ENCODE peak calls at places on chromosomes 13 and 19, in six cellular contexts. F is CD8-positive, alpha-beta memory T cell; W is AG04450; H is mucosa of descending colon; E is A673; U is fibroblast of lung. O is an unnamed sample.
A peak's percentile ranks its signal among the peaks of the same experiment; 100 is the strongest.

GRCh38 chr13:36954542-36954941 is 34.5 kb upstream of the SMAD9 start:
- DNase-seq in W (no peak), U (no peak), H (no peak), E (no peak), F (no peak), O (no peak)

GRCh38 chr19:2207991-2208860 is 27.9 kb downstream of the PLEKHJ1 start:
- DNase-seq in E (peak; percentile 82), H (peak; percentile 80), W (no peak), U (peak; percentile 61), F (peak; percentile 6), O (no peak)

GRCh38 chr19:48842744-48843162 is 6.5 kb upstream of the HSD17B14 start:
- DNase-seq in U (peak; percentile 64), W (no peak), H (no peak), E (peak; percentile 70), F (peak; percentile 6), O (peak; percentile 40)

GRCh38 chr19:7113233-7113632 is 43.7 kb downstream of the ZNF557 start:
- DNase-seq in E (no peak), W (no peak), H (no peak), F (no peak), U (no peak), O (no peak)

GRCh38 chr13:70849267-70849666 is 741.0 kb upstream of the KLHL1 start:
- DNase-seq in W (no peak), E (peak; percentile 51), U (no peak), F (no peak), H (no peak), O (no peak)

GRCh38 chr19:3353493-3353892 is 12.9 kb upstream of the NFIC start:
- DNase-seq in H (no peak), W (no peak), U (no peak), F (no peak), E (no peak), O (no peak)

GRCh38 chr13:112443191-112444000 is 67.2 kb downstream of the SPACA7 start:
- DNase-seq in W (no peak), U (no peak), E (peak; percentile 49), F (no peak), H (no peak), O (no peak)

GRCh38 chr19:2385053-2385721 is 25.1 kb downstream of the TMPRSS9 start:
- DNase-seq in F (no peak), U (peak; percentile 71), W (peak; percentile 27), E (peak; percentile 83), H (peak; percentile 76), O (peak; percentile 70)

GRCh38 chr13:33545492-33545891 is 259.9 kb upstream of the STARD13 start:
- DNase-seq in H (no peak), E (peak; percentile 52), U (no peak), W (no peak), F (no peak), O (no peak)

GRCh38 chr13:73337511-73337910 is 278.7 kb downstream of the KLF5 start:
- DNase-seq in U (no peak), E (no peak), H (no peak), F (no peak), W (no peak), O (no peak)

GRCh38 chr13:80299046-80299445 is 41.9 kb downstream of the SPRY2 start:
- DNase-seq in U (no peak), F (no peak), E (no peak), W (no peak), H (no peak), O (no peak)

GRCh38 chr19:14580623-14581237 is 2.2 kb upstream of the CLEC17A start:
- DNase-seq in W (no peak), U (no peak), H (no peak), E (no peak), F (no peak), O (no peak)

GRCh38 chr19:29586401-29586800 is 19.7 kb upstream of the POP4 start:
- DNase-seq in H (no peak), E (no peak), F (no peak), W (no peak), U (no peak), O (no peak)

GRCh38 chr13:39485314-39485700 is 117.7 kb downstream of the LHFPL6 start:
- DNase-seq in U (no peak), W (no peak), H (no peak), E (no peak), F (no peak), O (no peak)

GRCh38 chr19:3942790-3943409 is 10.0 kb downstream of the NMRK2 start:
- DNase-seq in E (no peak), U (no peak), H (no peak), W (no peak), F (no peak), O (no peak)

GRCh38 chr19:13978306-13978705 is 26.0 kb downstream of the DCAF15 start:
- DNase-seq in H (peak; percentile 82), E (peak; percentile 92), U (peak; percentile 14), F (no peak), W (no peak), O (peak; percentile 81)

GRCh38 chr13:100634686-100635085 is 39.9 kb downstream of the TMTC4 start:
- DNase-seq in U (no peak), F (no peak), E (no peak), W (no peak), H (no peak), O (no peak)

GRCh38 chr19:10431254-10431942 is 11.1 kb downstream of the PDE4A start:
- DNase-seq in F (peak; percentile 55), H (peak; percentile 69), U (no peak), W (no peak), E (no peak), O (no peak)

GRCh38 chr13:23822252-23822824 is 66.9 kb downstream of the MIPEP start:
- DNase-seq in U (peak; percentile 43), E (no peak), W (no peak), F (no peak), H (no peak), O (no peak)

GRCh38 chr19:17248011-17248776 is 2.5 kb upstream of the NR2F6 start:
- DNase-seq in F (no peak), H (peak; percentile 85), U (no peak), E (no peak), W (no peak), O (no peak)

GRCh38 chr19:31597616-31598015 is 248.4 kb upstream of the TSHZ3 start:
- DNase-seq in W (no peak), E (no peak), U (no peak), H (no peak), F (no peak), O (no peak)
- H3K4me3 ChIP-seq in W (no peak overlapping the region), E (no peak overlapping the region), U (no peak overlapping the region), H (no peak overlapping the region), F (no peak overlapping the region), O (no peak overlapping the region)

GRCh38 chr19:51721905-51722304 is 1.9 kb downstream of the HAS1 start:
- DNase-seq in F (no peak), H (no peak), E (no peak), U (no peak), W (no peak), O (no peak)

GRCh38 chr19:51722492-51722891 is 1.3 kb downstream of the HAS1 start:
- DNase-seq in U (no peak), H (no peak), W (no peak), F (no peak), E (no peak), O (no peak)

GRCh38 chr19:51716925-51717324 is 6.9 kb downstream of the HAS1 start:
- DNase-seq in E (no peak), H (no peak), F (no peak), W (no peak), U (no peak), O (no peak)

GRCh38 chr19:51715850-51716249 is 7.9 kb downstream of the HAS1 start:
- DNase-seq in H (no peak), E (no peak), W (no peak), F (no peak), U (no peak), O (no peak)

GRCh38 chr19:51719251-51719901 is 4.4 kb downstream of the HAS1 start:
- DNase-seq in U (no peak), H (no peak), E (no peak), W (no peak), F (no peak), O (no peak)
- H3K4me3 ChIP-seq in U (no peak overlapping the region), H (no peak overlapping the region), E (peak overlapping the region; percentile 23), W (no peak overlapping the region), F (no peak overlapping the region), O (no peak overlapping the region)

DNA sequence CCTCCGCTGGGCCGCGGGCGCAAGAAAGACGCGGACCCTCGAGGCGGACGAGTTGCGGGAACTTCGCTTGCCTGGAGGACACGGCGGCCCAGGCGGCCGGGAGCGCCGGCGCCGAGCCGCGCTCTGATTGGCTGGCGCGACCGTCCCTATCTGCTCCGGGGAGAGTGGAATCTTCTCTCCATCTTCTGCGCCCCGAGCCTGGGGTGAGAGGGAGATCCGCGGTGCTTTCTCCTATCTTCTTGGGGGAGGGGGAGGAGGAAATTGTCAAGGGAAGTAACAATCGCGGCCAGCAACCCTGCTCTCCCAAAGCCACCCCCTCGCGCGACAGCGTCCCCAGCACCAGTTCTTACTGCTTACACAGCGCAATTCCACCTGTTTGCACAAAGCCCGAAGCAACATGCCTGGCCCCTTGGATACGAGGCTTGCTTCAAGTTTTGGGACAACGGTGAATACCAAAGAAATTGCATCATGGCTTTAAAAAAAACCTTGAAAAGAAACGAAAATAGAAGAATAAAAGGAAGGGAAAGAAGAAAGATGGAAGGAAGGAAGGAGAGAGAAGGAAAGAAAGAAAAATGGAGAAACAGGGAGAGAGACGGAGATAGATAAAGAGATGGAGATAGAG is 4.8 kb downstream of the SOX21 start:
- DNase-seq in H (no peak), W (no peak), F (no peak), E (no peak), U (no peak), O (no peak)
- H3K4me3 ChIP-seq in H (no peak overlapping the region), W (no peak overlapping the region), F (no peak overlapping the region), E (no peak overlapping the region), U (no peak overlapping the region), O (peak overlapping the region; percentile 16)

GRCh38 chr13:87675851-87676250 is 4.7 kb downstream of the SLITRK5 start:
- DNase-seq in H (no peak), U (no peak), W (no peak), E (no peak), F (no peak), O (no peak)

GRCh38 chr13:87677043-87677333 is 5.8 kb downstream of the SLITRK5 start:
- DNase-seq in F (no peak), W (no peak), E (no peak), H (no peak), U (no peak), O (no peak)

GRCh38 chr13:87678353-87678752 is 7.2 kb downstream of the SLITRK5 start:
- DNase-seq in E (no peak), W (no peak), F (no peak), H (no peak), U (no peak), O (no peak)

GRCh38 chr13:87677334-87678234 is 6.4 kb downstream of the SLITRK5 start:
- DNase-seq in W (no peak), F (no peak), U (peak; percentile 10), E (peak; percentile 72), H (peak; percentile 48), O (no peak)

DNA sequence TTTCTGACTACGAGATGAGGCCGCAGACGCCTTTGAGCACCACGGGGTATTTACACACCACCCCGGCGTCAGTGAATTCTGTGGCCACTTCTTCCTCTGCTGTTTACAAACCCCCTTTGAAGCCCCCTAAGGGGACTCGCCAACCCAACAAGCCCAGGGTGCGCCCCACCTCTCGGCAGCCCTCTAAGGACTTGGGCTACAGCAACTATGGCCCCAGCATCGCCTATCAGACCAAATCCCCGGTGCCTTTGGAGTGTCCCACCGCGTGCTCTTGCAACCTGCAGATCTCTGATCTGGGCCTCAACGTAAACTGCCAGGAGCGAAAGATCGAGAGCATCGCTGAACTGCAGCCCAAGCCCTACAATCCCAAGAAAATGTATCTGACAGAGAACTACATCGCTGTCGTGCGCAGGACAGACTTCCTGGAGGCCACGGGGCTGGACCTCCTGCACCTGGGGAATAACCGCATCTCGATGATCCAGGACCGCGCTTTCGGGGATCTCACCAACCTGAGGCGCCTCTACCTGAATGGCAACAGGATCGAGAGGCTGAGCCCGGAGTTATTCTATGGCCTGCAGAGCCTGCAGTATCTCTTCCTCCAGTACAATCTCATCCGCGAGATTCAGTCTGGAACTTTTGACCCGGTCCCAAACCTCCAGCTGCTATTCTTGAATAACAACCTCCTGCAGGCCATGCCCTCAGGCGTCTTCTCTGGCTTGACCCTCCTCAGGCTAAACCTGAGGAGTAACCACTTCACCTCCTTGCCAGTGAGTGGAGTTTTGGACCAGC is 5.3 kb downstream of the SLITRK5 start:
- DNase-seq in E (no peak), F (no peak), W (no peak), H (peak; percentile 27), U (no peak), O (no peak)
- H3K4me3 ChIP-seq in E (no peak overlapping the region), F (no peak overlapping the region), W (no peak overlapping the region), H (no peak overlapping the region), U (no peak overlapping the region), O (no peak overlapping the region)

O was measured in prostate gland.